ENCODE peak calls at places on chromosomes 5 and 9, in four cellular contexts. V is activated T-helper 1 cell treated with Interleukin-2 at 50 U/mL for 16 hours, N is T-helper 9 cell, Z is endothelial cell. J is an unnamed sample.

GRCh38 chr9:137435980-137436760 is 5.0 kb downstream of the ENTPD8 start:
- DNase-seq in V (no peak), N (no peak), Z (no peak), J (no peak)

GRCh38 chr5:79573983-79574890 is 38.0 kb upstream of the TENT2 start:
- DNase-seq in V (no peak), N (no peak), Z (no peak), J (no peak)

GRCh38 chr9:75185585-75186170 is 97.4 kb downstream of the OSTF1 start:
- DNase-seq in V (peak; percentile 10), N (peak; percentile 33), Z (peak; percentile 64), J (peak; percentile 18)

GRCh38 chr9:122053546-122053945 is 39.6 kb downstream of the TTLL11 start:
- DNase-seq in V (no peak), N (no peak), Z (no peak), J (no peak)

GRCh38 chr5:39178856-39179255 is 40.5 kb downstream of the FYB1 start:
- DNase-seq in V (no peak), N (no peak), Z (no peak), J (peak; percentile 38)

GRCh38 chr5:161545701-161546462 is 643 bp downstream of the GABRB2 start:
- DNase-seq in V (no peak), N (no peak), Z (no peak), J (no peak)

GRCh38 chr5:151451626-151452520 is 4.5 kb downstream of the SLC36A1 start:
- DNase-seq in V (no peak), N (no peak), Z (no peak), J (no peak)

GRCh38 chr5:112350626-112351025 is 68.5 kb downstream of the EPB41L4A start:
- DNase-seq in V (no peak), N (no peak), Z (no peak), J (no peak)

GRCh38 chr5:137342764-137343163 is 156.4 kb downstream of the SPOCK1 start:
- DNase-seq in V (no peak), N (no peak), Z (no peak), J (no peak)

GRCh38 chr5:88058625-88059024 is 210.0 kb downstream of the TMEM161B start:
- DNase-seq in V (no peak), N (no peak), Z (no peak), J (no peak)

GRCh38 chr5:169157064-169157463 is 143.9 kb downstream of the SLIT3 start:
- DNase-seq in V (no peak), N (no peak), Z (no peak), J (no peak)

GRCh38 chr5:134458234-134458633 is 46.6 kb upstream of the CDKN2AIPNL start:
- DNase-seq in V (no peak), N (no peak), Z (no peak), J (no peak)

GRCh38 chr9:127583605-127584053 is 28.4 kb upstream of the STXBP1 start:
- DNase-seq in V (no peak), N (no peak), Z (no peak), J (no peak)

GRCh38 chr9:71783120-71783523 is 14.8 kb upstream of the CEMIP2 start:
- DNase-seq in V (peak; percentile 73), N (peak; percentile 74), Z (no peak), J (peak; percentile 86)

GRCh38 chr9:38337706-38338264 is 54.7 kb upstream of the ALDH1B1 start:
- DNase-seq in V (no peak), N (no peak), Z (no peak), J (no peak)

GRCh38 chr5:91225848-91226686 is 157.1 kb downstream of the ARRDC3 start:
- DNase-seq in V (peak; percentile 41), N (peak; percentile 44), Z (peak; percentile 18), J (peak; percentile 38)

GRCh38 chr5:21154526-21154925 is 1166.5 kb upstream of the CDH18 start:
- DNase-seq in V (no peak), N (no peak), Z (no peak), J (no peak)

GRCh38 chr5:4487581-4487980 is 652.5 kb upstream of the ADAMTS16 start:
- DNase-seq in V (no peak), N (no peak), Z (no peak), J (no peak)

GRCh38 chr9:75239176-75239575 is 150.9 kb downstream of the OSTF1 start:
- DNase-seq in V (no peak), N (no peak), Z (no peak), J (no peak)

GRCh38 chr5:124001216-124001615 is 489.2 kb downstream of the CSNK1G3 start:
- DNase-seq in V (no peak), N (no peak), Z (no peak), J (no peak)

GRCh38 chr5:108700928-108701327 is 46.8 kb upstream of the FER start:
- DNase-seq in V (no peak), N (no peak), Z (no peak), J (no peak)

GRCh38 chr5:94793113-94793815 is 174.8 kb downstream of the SLF1 start:
- DNase-seq in V (no peak), N (no peak), Z (no peak), J (no peak)

GRCh38 chr9:94639996-94640376 is 668 bp upstream of the FBP1 start:
- DNase-seq in V (no peak), N (no peak), Z (peak; percentile 30), J (no peak)

GRCh38 chr9:26856413-26857032 is 36.1 kb downstream of the CAAP1 start:
- DNase-seq in V (no peak), N (no peak), Z (peak; percentile 50), J (no peak)

GRCh38 chr5:1409386-1410110 is 35.7 kb downstream of the SLC6A3 start:
- DNase-seq in V (no peak), N (no peak), Z (peak; percentile 46), J (no peak)